ENCODE peak calls at places on chromosomes 4 and X, in nine cellular contexts. B is body of pancreas, Z is fibroblast of lung, A is Peyer's patch, L is endodermal cell, J is upper lobe of right lung, N is esophagus squamous epithelium, T is IMR-90, X is ovary. D is an unnamed sample. For H3K9me3 and H3K36me3, the result is how much of the 10 kb centered on the place peaks cover.

GRCh38 chrX:11913001-11913400 is 155.0 kb downstream of the MSL3 start:
- DNase-seq in B (no peak), Z (peak), A (no peak), L (no peak), J (no peak), N (no peak), T (no peak), X (no peak), D (no peak)

GRCh38 chrX:11099465-11099864 is 11.7 kb upstream of the HCCS start:
- DNase-seq in B (no peak), Z (no peak), A (no peak), L (no peak), J (no peak), N (no peak), T (no peak), X (no peak), D (no peak)

GRCh38 chr4:150828159-150828558 is 186.9 kb downstream of the LRBA start:
- DNase-seq in B (no peak), Z (no peak), A (no peak), L (no peak), J (no peak), N (no peak), T (no peak), X (no peak), D (no peak)

GRCh38 chr4:67659065-67659464 is 41.9 kb downstream of the UBA6 start:
- DNase-seq in B (no peak), Z (no peak), A (no peak), L (no peak), J (no peak), N (no peak), T (no peak), X (no peak), D (no peak)

GRCh38 chr4:32826169-32826568 is 2106.0 kb downstream of the PCDH7 start:
- DNase-seq in B (no peak), Z (no peak), A (no peak), L (no peak), J (no peak), N (no peak), T (no peak), X (no peak), D (no peak)

GRCh38 chr4:22477136-22477793 is 38.6 kb downstream of the ADGRA3 start:
- DNase-seq in B (no peak), Z (no peak), A (no peak), L (no peak), J (no peak), N (no peak), T (no peak), X (no peak), D (no peak)

GRCh38 chrX:72545990-72546389 is 26.7 kb downstream of the HDAC8 start:
- DNase-seq in B (no peak), Z (peak), A (no peak), L (peak), J (no peak), N (no peak), T (no peak), X (no peak), D (no peak)

GRCh38 chr4:65653740-65654361 is 16.4 kb downstream of the EPHA5 start:
- DNase-seq in B (no peak), Z (peak), A (no peak), L (no peak), J (no peak), N (no peak), T (no peak), X (no peak), D (no peak)

GRCh38 chr4:55613621-55614020 is 21.6 kb upstream of the PDCL2 start:
- DNase-seq in B (no peak), Z (no peak), A (no peak), L (no peak), J (no peak), N (no peak), T (no peak), X (no peak), D (no peak)

GRCh38 chrX:18348047-18348446 is 6.4 kb downstream of the SCML2 start:
- DNase-seq in B (no peak), Z (peak), A (no peak), L (no peak), J (no peak), N (no peak), T (no peak), X (no peak), D (no peak)

GRCh38 chrX:69045616-69046345 is 119.5 kb downstream of the PJA1 start:
- DNase-seq in B (no peak), Z (no peak), A (no peak), L (peak), J (no peak), N (no peak), T (no peak), X (no peak), D (peak)

GRCh38 chr4:40721730-40722171 is 28.0 kb upstream of the NSUN7 start:
- DNase-seq in B (no peak), Z (peak), A (no peak), L (no peak), J (no peak), N (no peak), T (peak), X (no peak), D (no peak)

GRCh38 chrX:1717326-1717725 is 102.5 kb downstream of the ASMT start:
- DNase-seq in B (no peak), Z (no peak), A (no peak), L (peak), J (no peak), N (no peak), T (no peak), X (no peak), D (no peak)

GRCh38 chrX:113747274-113747973 is 836.5 kb upstream of the HTR2C start:
- DNase-seq in B (no peak), Z (no peak), A (no peak), L (no peak), J (no peak), N (no peak), T (no peak), X (no peak), D (no peak)

GRCh38 chr4:136713140-136713539 is 819.2 kb downstream of the PCDH18 start:
- DNase-seq in B (no peak), Z (peak), A (no peak), L (no peak), J (no peak), N (no peak), T (peak), X (no peak), D (no peak)

GRCh38 chr4:7844247-7844991 is 95.2 kb downstream of the AFAP1 start:
- DNase-seq in B (peak), Z (peak), A (peak), L (peak), J (peak), N (no peak), T (peak), X (peak), D (peak)

DNA sequence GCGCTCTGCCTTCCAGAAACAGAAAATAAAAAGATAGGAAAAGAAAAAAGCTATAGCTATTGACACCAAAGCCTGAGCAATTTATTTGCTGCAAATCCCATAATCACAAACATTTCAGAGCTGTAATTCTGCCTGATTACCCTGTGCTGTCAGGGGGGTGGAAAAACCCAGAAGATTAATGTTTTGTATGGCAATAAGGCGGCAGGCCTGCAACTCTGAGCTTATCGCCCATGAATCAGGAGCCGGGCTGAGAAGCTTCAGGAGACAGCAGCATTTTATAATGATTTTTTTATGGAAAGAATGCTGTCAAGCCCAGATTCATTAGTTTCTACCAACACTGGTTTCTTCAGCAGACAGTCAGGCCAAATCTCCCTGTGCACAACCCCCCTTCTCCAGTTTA is 82.6 kb upstream of the TMEM164 start:
- DNase-seq in B (no peak), Z (no peak), A (no peak), L (no peak), J (no peak), N (no peak), T (no peak), X (no peak), D (no peak)
- H3K27ac ChIP-seq in B (no peak), Z (no peak), A (no peak), L (no peak), J (no peak), N (no peak), T (no peak), X (no peak), D (no peak)

GRCh38 chr4:374298-375160 is 36.9 kb downstream of the ZNF141 start:
- DNase-seq in B (no peak), Z (no peak), A (no peak), L (no peak), J (no peak), N (no peak), T (no peak), X (no peak), D (no peak)

DNA sequence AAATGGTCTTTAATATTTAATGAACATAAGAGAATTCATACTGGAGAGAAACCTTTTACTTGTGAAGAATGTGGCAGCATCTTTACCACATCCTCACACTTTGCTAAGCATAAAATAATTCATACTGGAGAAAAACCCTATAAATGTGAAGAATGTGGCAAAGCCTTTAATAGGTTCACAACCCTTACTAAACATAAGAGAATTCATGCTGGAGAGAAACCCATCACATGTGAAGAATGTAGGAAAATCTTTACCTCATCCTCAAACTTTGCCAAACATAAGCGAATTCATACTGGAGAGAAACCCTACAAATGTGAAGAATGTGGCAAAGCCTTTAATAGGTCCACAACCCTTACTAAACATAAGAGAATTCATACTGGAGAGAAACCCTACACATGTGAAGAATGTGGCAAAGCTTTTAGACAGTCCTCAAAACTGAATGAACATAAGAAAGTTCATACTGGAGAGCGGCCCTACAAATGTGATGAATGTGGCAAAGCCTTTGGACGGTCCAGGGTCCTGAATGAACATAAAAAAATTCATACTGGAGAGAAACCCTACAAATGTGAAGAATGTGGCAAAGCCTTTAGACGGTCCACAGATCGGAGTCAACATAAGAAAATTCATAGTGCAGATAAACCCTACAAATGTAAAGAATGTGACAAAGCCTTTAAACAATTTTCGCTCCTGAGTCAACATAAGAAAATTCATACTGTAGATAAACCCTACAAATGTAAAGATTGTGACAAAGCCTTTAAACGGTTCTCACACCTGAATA is 35.6 kb downstream of the ZNF141 start:
- DNase-seq in B (no peak), Z (no peak), A (no peak), L (no peak), J (no peak), N (no peak), T (no peak), X (no peak), D (no peak)
- H3K9me3 ChIP-seq in B (under half), Z (under half), A (half or more), L (half or more), J (half or more), N (half or more), T (half or more), X (under half), D (half or more)

GRCh38 chr4:2686379-2687265 is 69.5 kb downstream of the TNIP2 start:
- DNase-seq in B (no peak), Z (no peak), A (no peak), L (no peak), J (no peak), N (no peak), T (no peak), X (no peak), D (no peak)

GRCh38 chr4:2688697-2689096 is 67.4 kb downstream of the TNIP2 start:
- DNase-seq in B (no peak), Z (no peak), A (no peak), L (no peak), J (no peak), N (no peak), T (no peak), X (no peak), D (no peak)

GRCh38 chr4:2689114-2689513 is 67.0 kb downstream of the TNIP2 start:
- DNase-seq in B (no peak), Z (no peak), A (no peak), L (no peak), J (no peak), N (no peak), T (no peak), X (no peak), D (no peak)

GRCh38 chr4:2689825-2690700 is 66.1 kb downstream of the TNIP2 start:
- DNase-seq in B (no peak), Z (peak), A (no peak), L (no peak), J (no peak), N (no peak), T (no peak), X (no peak), D (no peak)

GRCh38 chr4:2688281-2688680 is 67.9 kb downstream of the TNIP2 start:
- DNase-seq in B (no peak), Z (no peak), A (no peak), L (no peak), J (no peak), N (no peak), T (no peak), X (no peak), D (no peak)
- H3K36me3 ChIP-seq in B (under half), Z (under half), A (under half), L (half or more), J (half or more), N (half or more), T (half or more), X (under half), D (half or more)

GRCh38 chrX:9581771-9582396 is 117.0 kb downstream of the TBL1X start:
- DNase-seq in B (no peak), Z (no peak), A (no peak), L (no peak), J (no peak), N (no peak), T (no peak), X (no peak), D (no peak)

GRCh38 chrX:9573282-9574106 is 108.6 kb downstream of the TBL1X start:
- DNase-seq in B (peak), Z (no peak), A (peak), L (peak), J (no peak), N (no peak), T (no peak), X (no peak), D (no peak)

GRCh38 chrX:9577555-9577954 is 112.7 kb downstream of the TBL1X start:
- DNase-seq in B (no peak), Z (no peak), A (no peak), L (no peak), J (no peak), N (no peak), T (no peak), X (no peak), D (no peak)

GRCh38 chrX:9578083-9578779 is 113.4 kb downstream of the TBL1X start:
- DNase-seq in B (no peak), Z (no peak), A (no peak), L (no peak), J (no peak), N (no peak), T (peak), X (no peak), D (no peak)

GRCh38 chrX:9576059-9576458 is 111.2 kb downstream of the TBL1X start:
- DNase-seq in B (no peak), Z (no peak), A (no peak), L (no peak), J (no peak), N (no peak), T (no peak), X (no peak), D (no peak)
- H3K27ac ChIP-seq in B (no peak), Z (no peak), A (no peak), L (no peak), J (no peak), N (no peak), T (no peak), X (no peak), D (no peak)

GRCh38 chrX:154136627-154137161 is 7.3 kb upstream of the OPN1LW start:
- DNase-seq in B (peak), Z (peak), A (peak), L (peak), J (peak), N (no peak), T (peak), X (peak), D (peak)
- H3K9me3 ChIP-seq in B (under half), Z (under half), A (under half), L (under half), J (under half), N (under half), T (under half), X (under half), D (under half)

D was measured in right atrium auricular region.